ENCODE peak calls at places on chromosome 19, in seven cellular contexts. R is NCI-H2029 treated with DMSO at 0.1 percent for 48 hours, G is fibroblast of mammary gland, W is K562, J is GM23338, Q is neural crest cell, T is uterus. S is an unnamed sample.

GRCh38 chr19:55490478-55491436 is 2.5 kb downstream of the SSC5D start:
- DNase-seq in R (no peak), G (peak; percentile 58), W (no peak), J (no peak), Q (no peak), T (peak; percentile 58), S (no peak)

GRCh38 chr19:16233836-16234551 is 36.3 kb downstream of the AP1M1 start:
- DNase-seq in R (no peak), G (peak; percentile 16), W (no peak), J (no peak), Q (no peak), T (no peak), S (no peak)

GRCh38 chr19:57887195-57887941 is 1.5 kb downstream of the ZNF814 start:
- DNase-seq in R (no peak), G (no peak), W (no peak), J (peak; percentile 96), Q (no peak), T (no peak), S (no peak)

GRCh38 chr19:9535934-9536333 is 2.5 kb downstream of the ZNF426 start:
- DNase-seq in R (no peak), G (peak; percentile 54), W (no peak), J (no peak), Q (no peak), T (no peak), S (no peak)

GRCh38 chr19:54062643-54063042 is 1.1 kb downstream of the VSTM1 start:
- DNase-seq in R (no peak), G (no peak), W (peak; percentile 5), J (no peak), Q (no peak), T (no peak), S (no peak)

GRCh38 chr19:46373573-46374359 is 26.9 kb downstream of the PPP5C start:
- DNase-seq in R (peak; percentile 97), G (peak; percentile 21), W (no peak), J (peak; percentile 80), Q (no peak), T (peak; percentile 54), S (peak; percentile 95)

GRCh38 chr19:17075860-17076538 is 422 bp downstream of the MYO9B start:
- DNase-seq in R (no peak), G (peak; percentile 14), W (peak; percentile 62), J (peak; percentile 82), Q (no peak), T (peak; percentile 56), S (no peak)

GRCh38 chr19:48812094-48812929 is 1.5 kb upstream of the BCAT2 start:
- DNase-seq in R (peak; percentile 38), G (peak; percentile 59), W (peak; percentile 99), J (peak; percentile 94), Q (peak; percentile 54), T (peak; percentile 94), S (peak; percentile 95)

GRCh38 chr19:708154-709141 is at the start of gene PALM:
- DNase-seq in R (no peak), G (no peak), W (peak; percentile 86), J (peak; percentile 75), Q (peak; percentile 47), T (peak; percentile 47), S (no peak)

GRCh38 chr19:47157455-47158321 is 27.1 kb downstream of the SAE1 start:
- DNase-seq in R (no peak), G (peak; percentile 49), W (no peak), J (peak; percentile 96), Q (peak; percentile 47), T (no peak), S (no peak)

GRCh38 chr19:33796164-33797100 is at the start of gene KCTD15:
- DNase-seq in R (no peak), G (no peak), W (peak; percentile 74), J (peak; percentile 64), Q (peak; percentile 50), T (peak; percentile 55), S (peak; percentile 47)

GRCh38 chr19:33391631-33392249 is 18.2 kb downstream of the CEBPG start:
- DNase-seq in R (no peak), G (no peak), W (no peak), J (no peak), Q (no peak), T (no peak), S (no peak)

GRCh38 chr19:3263866-3264265 is 39.4 kb downstream of the CELF5 start:
- DNase-seq in R (no peak), G (no peak), W (no peak), J (no peak), Q (no peak), T (no peak), S (no peak)

GRCh38 chr19:46295401-46296308 is 1.2 kb upstream of the HIF3A start:
- DNase-seq in R (no peak), G (no peak), W (no peak), J (no peak), Q (no peak), T (no peak), S (no peak)

GRCh38 chr19:34336781-34337271 is 28.2 kb upstream of the GPI start:
- DNase-seq in R (no peak), G (peak; percentile 48), W (peak; percentile 44), J (peak; percentile 76), Q (peak; percentile 36), T (no peak), S (no peak)

GRCh38 chr19:3163230-3163886 is 15.2 kb upstream of the S1PR4 start:
- DNase-seq in R (peak; percentile 55), G (peak; percentile 54), W (peak; percentile 91), J (peak; percentile 91), Q (peak; percentile 62), T (peak; percentile 59), S (peak; percentile 54)

GRCh38 chr19:3586124-3586626 is 897 bp downstream of the GIPC3 start:
- DNase-seq in R (no peak), G (no peak), W (peak; percentile 74), J (peak; percentile 87), Q (peak; percentile 44), T (no peak), S (no peak)

GRCh38 chr19:10316229-10317044 is 622 bp upstream of the FDX2 start:
- DNase-seq in R (no peak), G (no peak), W (no peak), J (no peak), Q (no peak), T (no peak), S (no peak)

GRCh38 chr19:50258918-50259372 is 55.5 kb downstream of the MYH14 start:
- DNase-seq in R (no peak), G (peak; percentile 7), W (peak; percentile 67), J (peak; percentile 84), Q (peak; percentile 61), T (no peak), S (no peak)

GRCh38 chr19:35400773-35401100 is 29.9 kb downstream of the GPR42 start:
- DNase-seq in R (no peak), G (no peak), W (no peak), J (no peak), Q (no peak), T (no peak), S (no peak)

GRCh38 chr19:13215572-13216380 is 65.6 kb downstream of the IER2 start:
- DNase-seq in R (no peak), G (peak; percentile 8), W (no peak), J (no peak), Q (no peak), T (no peak), S (no peak)

GRCh38 chr19:1401138-1401888 is at the start of gene GAMT:
- DNase-seq in R (no peak), G (no peak), W (peak; percentile 89), J (peak; percentile 65), Q (peak; percentile 45), T (no peak), S (no peak)

GRCh38 chr19:44848805-44849457 is 2.8 kb downstream of the NECTIN2 start:
- DNase-seq in R (no peak), G (no peak), W (peak; percentile 60), J (no peak), Q (peak; percentile 9), T (no peak), S (no peak)

GRCh38 chr19:13689050-13689449 is 75.3 kb upstream of the MRI1 start:
- DNase-seq in R (no peak), G (peak; percentile 40), W (peak; percentile 79), J (peak; percentile 86), Q (peak; percentile 25), T (no peak), S (no peak)

GRCh38 chr19:40414536-40415535 is 1.7 kb upstream of the PRX start:
- DNase-seq in R (no peak), G (no peak), W (no peak), J (no peak), Q (no peak), T (no peak), S (no peak)

GRCh38 chr19:12789904-12790619 is 1.2 kb upstream of the JUNB start:
- DNase-seq in R (peak; percentile 55), G (peak; percentile 90), W (peak; percentile 88), J (peak; percentile 98), Q (peak; percentile 89), T (peak; percentile 98), S (peak; percentile 96)

GRCh38 chr19:21321996-21322395 is 7.2 kb downstream of the ZNF708 start:
- DNase-seq in R (no peak), G (peak; percentile 23), W (no peak), J (no peak), Q (no peak), T (no peak), S (no peak)

GRCh38 chr19:6501740-6502648 is at the start of gene TUBB4A:
- DNase-seq in R (no peak), G (no peak), W (peak; percentile 86), J (peak; percentile 62), Q (peak; percentile 21), T (no peak), S (no peak)

GRCh38 chr19:41565384-41565730 is 10.6 kb upstream of the CEACAM21 start:
- DNase-seq in R (no peak), G (no peak), W (no peak), J (no peak), Q (no peak), T (no peak), S (no peak)